ENCODE peak calls at places on chromosomes 12 and 14, in eight cellular contexts. S, A, J, K, H, Y, E and N are unnamed samples.

GRCh38 chr12:50637870-50638481 is 125.9 kb upstream of the ATF1 start:
- DNase-seq in S (peak), A (no peak), J (no peak), K (no peak), H (no peak), Y (no peak), E (peak), N (no peak)

GRCh38 chr12:128818065-128819022 is 5.4 kb downstream of the SLC15A4 start:
- DNase-seq in S (peak), A (no peak), J (no peak), K (no peak), H (no peak), Y (no peak), E (no peak), N (no peak)

GRCh38 chr14:30355431-30355913 is 203.5 kb upstream of the G2E3 start:
- DNase-seq in S (peak), A (no peak), J (no peak), K (peak), H (no peak), Y (no peak), E (no peak), N (no peak)

GRCh38 chr12:29226621-29227020 is 77.5 kb downstream of the FAR2 start:
- DNase-seq in S (no peak), A (no peak), J (no peak), K (no peak), H (no peak), Y (no peak), E (no peak), N (no peak)

GRCh38 chr14:55749201-55749812 is 169.3 kb downstream of the KTN1 start:
- DNase-seq in S (no peak), A (no peak), J (no peak), K (no peak), H (no peak), Y (no peak), E (no peak), N (no peak)

GRCh38 chr12:96198970-96199369 is 4.8 kb downstream of the ELK3 start:
- DNase-seq in S (no peak), A (peak), J (peak), K (no peak), H (no peak), Y (no peak), E (no peak), N (no peak)

GRCh38 chr14:89378119-89378518 is 38.9 kb downstream of the FOXN3 start:
- DNase-seq in S (peak), A (no peak), J (no peak), K (no peak), H (no peak), Y (no peak), E (no peak), N (no peak)

GRCh38 chr12:105433804-105434203 is 103.3 kb downstream of the C12orf75 start:
- DNase-seq in S (no peak), A (no peak), J (no peak), K (no peak), H (no peak), Y (no peak), E (no peak), N (no peak)

GRCh38 chr14:54778618-54779017 is 124.0 kb downstream of the GCH1 start:
- DNase-seq in S (no peak), A (no peak), J (no peak), K (no peak), H (no peak), Y (no peak), E (no peak), N (no peak)